ENCODE peak calls at places on chromosomes 3 and 15, in five cellular contexts. One of them, this sample, is unnamed.

GRCh38 chr15:66411190-66411589 is 24.5 kb downstream of the MAP2K1 start:
- DNase-seq in upper lobe of left lung: no peak
- DNase-seq in pancreas: no peak
- DNase-seq in CD8-positive, alpha-beta memory T cell: no peak
- DNase-seq in stomach: no peak
- DNase-seq in this sample: no peak

GRCh38 chr3:12866836-12867235 is 25.5 kb upstream of the RPL32 start:
- DNase-seq in CD8-positive, alpha-beta memory T cell: no peak
- DNase-seq in stomach: no peak
- DNase-seq in upper lobe of left lung: no peak
- DNase-seq in pancreas: no peak
- DNase-seq in this sample: no peak

GRCh38 chr3:67017211-67017610 is 19.1 kb downstream of the KBTBD8 start:
- DNase-seq in upper lobe of left lung: no peak
- DNase-seq in pancreas: no peak
- DNase-seq in CD8-positive, alpha-beta memory T cell: no peak
- DNase-seq in stomach: no peak
- DNase-seq in this sample: no peak

GRCh38 chr3:64344721-64345207 is 119.5 kb upstream of the PRICKLE2 start:
- DNase-seq in CD8-positive, alpha-beta memory T cell: no peak
- DNase-seq in stomach: no peak
- DNase-seq in upper lobe of left lung: no peak
- DNase-seq in pancreas: no peak
- DNase-seq in this sample: no peak

GRCh38 chr15:79431636-79432344 is at the start of gene MINAR1:
- DNase-seq in upper lobe of left lung: peak; percentile 86
- DNase-seq in stomach: no peak
- DNase-seq in pancreas: peak; percentile 61
- DNase-seq in CD8-positive, alpha-beta memory T cell: no peak
- DNase-seq in this sample: no peak

GRCh38 chr3:85785766-85786165 is 827.0 kb downstream of the CADM2 start:
- DNase-seq in upper lobe of left lung: no peak
- DNase-seq in stomach: no peak
- DNase-seq in CD8-positive, alpha-beta memory T cell: no peak
- DNase-seq in pancreas: no peak
- DNase-seq in this sample: no peak

GRCh38 chr3:8972614-8973013 is 9.3 kb upstream of the RAD18 start:
- DNase-seq in stomach: no peak
- DNase-seq in pancreas: no peak
- DNase-seq in upper lobe of left lung: no peak
- DNase-seq in CD8-positive, alpha-beta memory T cell: no peak
- DNase-seq in this sample: no peak

GRCh38 chr3:172209333-172210321 is 170.2 kb downstream of the FNDC3B start:
- DNase-seq in upper lobe of left lung: peak; percentile 65
- DNase-seq in stomach: peak; percentile 80
- DNase-seq in CD8-positive, alpha-beta memory T cell: no peak
- DNase-seq in pancreas: peak; percentile 72
- DNase-seq in this sample: no peak

GRCh38 chr3:9810846-9811245 is 784 bp downstream of the TTLL3 start:
- DNase-seq in stomach: no peak
- DNase-seq in upper lobe of left lung: no peak
- DNase-seq in CD8-positive, alpha-beta memory T cell: no peak
- DNase-seq in pancreas: no peak
- DNase-seq in this sample: no peak

GRCh38 chr3:118543823-118544222 is 490.8 kb downstream of the IGSF11 start:
- DNase-seq in upper lobe of left lung: no peak
- DNase-seq in pancreas: no peak
- DNase-seq in CD8-positive, alpha-beta memory T cell: no peak
- DNase-seq in stomach: no peak
- DNase-seq in this sample: no peak

GRCh38 chr3:176961916-176962315 is 235.4 kb downstream of the TBL1XR1 start:
- DNase-seq in upper lobe of left lung: no peak
- DNase-seq in stomach: no peak
- DNase-seq in CD8-positive, alpha-beta memory T cell: no peak
- DNase-seq in pancreas: no peak
- DNase-seq in this sample: no peak

GRCh38 chr3:117632191-117632590 is 922.6 kb downstream of the TUSC7 start:
- DNase-seq in stomach: no peak
- DNase-seq in pancreas: no peak
- DNase-seq in upper lobe of left lung: no peak
- DNase-seq in CD8-positive, alpha-beta memory T cell: no peak
- DNase-seq in this sample: no peak

GRCh38 chr15:49900836-49901235 is 218.2 kb downstream of the ATP8B4 start:
- DNase-seq in pancreas: no peak
- DNase-seq in upper lobe of left lung: no peak
- DNase-seq in stomach: no peak
- DNase-seq in CD8-positive, alpha-beta memory T cell: no peak
- DNase-seq in this sample: no peak

GRCh38 chr15:48602358-48603122 is 43.0 kb downstream of the FBN1 start:
- DNase-seq in pancreas: no peak
- DNase-seq in upper lobe of left lung: no peak
- DNase-seq in stomach: no peak
- DNase-seq in CD8-positive, alpha-beta memory T cell: no peak
- DNase-seq in this sample: no peak

GRCh38 chr15:66866651-66867050 is 164.6 kb downstream of the SMAD6 start:
- DNase-seq in upper lobe of left lung: no peak
- DNase-seq in stomach: no peak
- DNase-seq in pancreas: no peak
- DNase-seq in CD8-positive, alpha-beta memory T cell: no peak
- DNase-seq in this sample: no peak

GRCh38 chr15:70356919-70357318 is 259.2 kb upstream of the TLE3 start:
- DNase-seq in upper lobe of left lung: no peak
- DNase-seq in CD8-positive, alpha-beta memory T cell: no peak
- DNase-seq in stomach: no peak
- DNase-seq in pancreas: no peak
- DNase-seq in this sample: no peak

GRCh38 chr15:65285291-65286068 is 1.2 kb downstream of the PARP16 start:
- DNase-seq in stomach: no peak
- DNase-seq in upper lobe of left lung: no peak
- DNase-seq in CD8-positive, alpha-beta memory T cell: no peak
- DNase-seq in pancreas: no peak
- DNase-seq in this sample: no peak

GRCh38 chr3:32759342-32759741 is 58.5 kb upstream of the TRIM71 start:
- DNase-seq in pancreas: no peak
- DNase-seq in CD8-positive, alpha-beta memory T cell: no peak
- DNase-seq in stomach: no peak
- DNase-seq in upper lobe of left lung: no peak
- DNase-seq in this sample: no peak

GRCh38 chr15:64622410-64623260 is 152.8 kb downstream of the RBPMS2 start:
- DNase-seq in pancreas: no peak
- DNase-seq in stomach: no peak
- DNase-seq in upper lobe of left lung: no peak
- DNase-seq in CD8-positive, alpha-beta memory T cell: peak; percentile 73
- DNase-seq in this sample: peak; percentile 6

GRCh38 chr3:103137830-103138229 is 703.0 kb downstream of the ZPLD1 start:
- DNase-seq in pancreas: no peak
- DNase-seq in CD8-positive, alpha-beta memory T cell: no peak
- DNase-seq in upper lobe of left lung: no peak
- DNase-seq in stomach: no peak
- DNase-seq in this sample: no peak

GRCh38 chr3:163468531-163469335 is 1609.6 kb downstream of the SI start:
- DNase-seq in pancreas: no peak
- DNase-seq in stomach: no peak
- DNase-seq in upper lobe of left lung: no peak
- DNase-seq in CD8-positive, alpha-beta memory T cell: no peak
- DNase-seq in this sample: no peak

GRCh38 chr3:119530418-119530817 is 29.0 kb downstream of the CD80 start:
- DNase-seq in pancreas: no peak
- DNase-seq in stomach: no peak
- DNase-seq in CD8-positive, alpha-beta memory T cell: no peak
- DNase-seq in upper lobe of left lung: no peak
- DNase-seq in this sample: no peak

GRCh38 chr3:190532626-190533155 is 18.8 kb downstream of the IL1RAP start:
- DNase-seq in CD8-positive, alpha-beta memory T cell: no peak
- DNase-seq in pancreas: no peak
- DNase-seq in upper lobe of left lung: no peak
- DNase-seq in stomach: no peak
- DNase-seq in this sample: no peak

GRCh38 chr3:80734483-80734882 is 966.7 kb upstream of the ROBO1 start:
- DNase-seq in pancreas: no peak
- DNase-seq in upper lobe of left lung: no peak
- DNase-seq in stomach: no peak
- DNase-seq in CD8-positive, alpha-beta memory T cell: no peak
- DNase-seq in this sample: no peak

GRCh38 chr3:100113728-100114412 is 431 bp downstream of the FILIP1L start:
- DNase-seq in upper lobe of left lung: no peak
- DNase-seq in stomach: no peak
- DNase-seq in CD8-positive, alpha-beta memory T cell: no peak
- DNase-seq in pancreas: no peak
- DNase-seq in this sample: no peak

GRCh38 chr3:179666436-179667035 is 13.7 kb downstream of the USP13 start:
- DNase-seq in pancreas: peak; percentile 42
- DNase-seq in stomach: peak; percentile 38
- DNase-seq in upper lobe of left lung: no peak
- DNase-seq in CD8-positive, alpha-beta memory T cell: no peak
- DNase-seq in this sample: no peak

GRCh38 chr3:31004025-31004678 is 109.7 kb upstream of the GADL1 start:
- DNase-seq in stomach: no peak
- DNase-seq in pancreas: no peak
- DNase-seq in upper lobe of left lung: no peak
- DNase-seq in CD8-positive, alpha-beta memory T cell: no peak
- DNase-seq in this sample: no peak

GRCh38 chr3:154987846-154988245 is 92.3 kb upstream of the MME start:
- DNase-seq in CD8-positive, alpha-beta memory T cell: no peak
- DNase-seq in stomach: no peak
- DNase-seq in upper lobe of left lung: no peak
- DNase-seq in pancreas: no peak
- DNase-seq in this sample: no peak

GRCh38 chr3:118089563-118089962 is 945.1 kb downstream of the IGSF11 start:
- DNase-seq in CD8-positive, alpha-beta memory T cell: no peak
- DNase-seq in upper lobe of left lung: no peak
- DNase-seq in pancreas: no peak
- DNase-seq in stomach: no peak
- DNase-seq in this sample: no peak

DNA sequence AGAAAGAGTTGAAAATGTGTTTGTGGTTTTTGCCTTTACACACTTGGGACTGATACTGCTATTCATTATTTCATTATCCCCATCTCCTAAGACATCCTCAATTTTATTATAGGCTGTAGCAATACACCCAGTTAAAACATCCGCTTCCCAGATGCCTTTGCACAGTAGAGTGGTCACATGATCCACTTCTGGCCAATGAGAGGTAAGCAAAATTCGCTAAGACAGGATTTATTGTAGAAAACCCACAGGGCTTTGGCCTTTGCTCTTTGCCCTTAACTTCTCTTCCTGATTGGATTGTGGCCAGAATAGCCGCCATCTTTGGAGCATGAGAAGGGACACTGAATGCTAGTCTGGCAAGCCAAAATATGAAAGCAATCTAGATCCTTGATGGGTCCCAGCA is 53.1 kb upstream of the BOC start:
- DNase-seq in stomach: no peak
- DNase-seq in CD8-positive, alpha-beta memory T cell: no peak
- DNase-seq in pancreas: no peak
- DNase-seq in upper lobe of left lung: no peak
- DNase-seq in this sample: no peak
- H3K27ac ChIP-seq in stomach: peak overlapping the region; percentile 49
- H3K27ac ChIP-seq in CD8-positive, alpha-beta memory T cell: no peak overlapping the region
- H3K27ac ChIP-seq in pancreas: no peak overlapping the region
- H3K27ac ChIP-seq in upper lobe of left lung: no peak overlapping the region
- H3K27ac ChIP-seq in this sample: no peak overlapping the region

GRCh38 chr15:88616240-88616639 is 4.9 kb upstream of the AEN start:
- DNase-seq in upper lobe of left lung: no peak
- DNase-seq in CD8-positive, alpha-beta memory T cell: no peak
- DNase-seq in pancreas: no peak
- DNase-seq in stomach: no peak
- DNase-seq in this sample: no peak
- H3K4me3 ChIP-seq in upper lobe of left lung: no peak overlapping the region
- H3K4me3 ChIP-seq in CD8-positive, alpha-beta memory T cell: no peak overlapping the region
- H3K4me3 ChIP-seq in pancreas: no peak overlapping the region
- H3K4me3 ChIP-seq in stomach: no peak overlapping the region
- H3K4me3 ChIP-seq in this sample: no peak overlapping the region

GRCh38 chr3:44100298-44100695 is 141.4 kb upstream of the TOPAZ1 start:
- DNase-seq in upper lobe of left lung: no peak
- DNase-seq in pancreas: no peak
- DNase-seq in stomach: no peak
- DNase-seq in CD8-positive, alpha-beta memory T cell: no peak
- DNase-seq in this sample: no peak

GRCh38 chr3:44104043-44104442 is 137.6 kb upstream of the TOPAZ1 start:
- DNase-seq in CD8-positive, alpha-beta memory T cell: no peak
- DNase-seq in stomach: no peak
- DNase-seq in pancreas: no peak
- DNase-seq in upper lobe of left lung: no peak
- DNase-seq in this sample: no peak

GRCh38 chr3:44104668-44105321 is 136.9 kb upstream of the TOPAZ1 start:
- DNase-seq in upper lobe of left lung: no peak
- DNase-seq in stomach: no peak
- DNase-seq in CD8-positive, alpha-beta memory T cell: no peak
- DNase-seq in pancreas: no peak
- DNase-seq in this sample: peak; percentile 71

GRCh38 chr3:44098666-44099065 is 143.0 kb upstream of the TOPAZ1 start:
- DNase-seq in stomach: no peak
- DNase-seq in pancreas: no peak
- DNase-seq in CD8-positive, alpha-beta memory T cell: no peak
- DNase-seq in upper lobe of left lung: no peak
- DNase-seq in this sample: no peak

GRCh38 chr3:44099566-44100297 is 142.0 kb upstream of the TOPAZ1 start:
- DNase-seq in CD8-positive, alpha-beta memory T cell: no peak
- DNase-seq in upper lobe of left lung: no peak
- DNase-seq in stomach: no peak
- DNase-seq in pancreas: no peak
- DNase-seq in this sample: no peak
- H3K27me3 ChIP-seq in CD8-positive, alpha-beta memory T cell: no peaks in the 10 kb centered on the region
- H3K27me3 ChIP-seq in upper lobe of left lung: no peaks in the 10 kb centered on the region
- H3K27me3 ChIP-seq in stomach: no peaks in the 10 kb centered on the region
- H3K27me3 ChIP-seq in pancreas: no peaks in the 10 kb centered on the region
- H3K27me3 ChIP-seq in this sample: peaks cover 4% of the 10 kb centered on the region

GRCh38 chr3:98971183-98971681 is 69.7 kb upstream of the DCBLD2 start:
- DNase-seq in stomach: no peak
- DNase-seq in CD8-positive, alpha-beta memory T cell: no peak
- DNase-seq in upper lobe of left lung: no peak
- DNase-seq in pancreas: no peak
- DNase-seq in this sample: no peak

GRCh38 chr3:98974442-98974841 is 72.9 kb upstream of the DCBLD2 start:
- DNase-seq in stomach: no peak
- DNase-seq in pancreas: no peak
- DNase-seq in CD8-positive, alpha-beta memory T cell: no peak
- DNase-seq in upper lobe of left lung: no peak
- DNase-seq in this sample: no peak

GRCh38 chr3:98972720-98973119 is 71.2 kb upstream of the DCBLD2 start:
- DNase-seq in upper lobe of left lung: no peak
- DNase-seq in pancreas: no peak
- DNase-seq in CD8-positive, alpha-beta memory T cell: no peak
- DNase-seq in stomach: no peak
- DNase-seq in this sample: no peak

GRCh38 chr3:98969295-98969694 is 67.8 kb upstream of the DCBLD2 start:
- DNase-seq in stomach: no peak
- DNase-seq in CD8-positive, alpha-beta memory T cell: no peak
- DNase-seq in pancreas: no peak
- DNase-seq in upper lobe of left lung: no peak
- DNase-seq in this sample: no peak

DNA sequence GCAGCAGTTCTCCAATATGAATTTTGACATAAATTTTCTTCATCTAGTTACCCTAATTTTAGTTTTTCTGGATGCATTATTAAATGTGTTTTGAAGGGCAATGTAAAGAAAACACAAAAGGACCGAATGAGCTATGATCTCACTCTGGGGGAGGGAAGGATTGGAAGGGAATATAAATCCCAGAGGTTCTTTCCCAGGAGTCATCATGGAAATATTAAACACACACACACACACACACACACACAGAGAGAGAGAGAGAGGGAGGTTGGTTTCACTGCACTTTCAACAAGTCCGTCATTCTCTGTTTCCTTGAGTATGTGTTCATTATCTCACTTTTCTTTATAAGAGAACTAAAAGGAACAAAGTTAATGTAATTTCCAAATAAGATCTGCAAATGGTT is 70.7 kb upstream of the DCBLD2 start:
- DNase-seq in pancreas: no peak
- DNase-seq in upper lobe of left lung: no peak
- DNase-seq in CD8-positive, alpha-beta memory T cell: no peak
- DNase-seq in stomach: no peak
- DNase-seq in this sample: no peak
- H3K27ac ChIP-seq in pancreas: no peak overlapping the region
- H3K27ac ChIP-seq in upper lobe of left lung: no peak overlapping the region
- H3K27ac ChIP-seq in CD8-positive, alpha-beta memory T cell: no peak overlapping the region
- H3K27ac ChIP-seq in stomach: no peak overlapping the region
- H3K27ac ChIP-seq in this sample: no peak overlapping the region